ENCODE peak calls at places on chromosomes 2 and 18, in eight cellular contexts. O is esophagus squamous epithelium, S is thoracic aorta, L is tibial artery, M is cardiac muscle cell, Y is ovary, F is MM.1S, R is right atrium auricular region. I is an unnamed sample. For H3K4me1, the result is how much of the 10 kb centered on the place peaks cover.

GRCh38 chr2:105769504-105769903 is 24.8 kb downstream of the NCK2 start:
- DNase-seq in O (no peak), S (no peak), L (no peak), M (no peak), Y (no peak), F (no peak), R (no peak), I (no peak)

GRCh38 chr2:232422051-232422450 is 15.4 kb downstream of the ALPG start:
- DNase-seq in O (no peak), S (no peak), L (no peak), M (no peak), Y (no peak), F (no peak), R (no peak), I (no peak)

GRCh38 chr2:128625966-128626757 is 307.5 kb upstream of the HS6ST1 start:
- DNase-seq in O (no peak), S (no peak), L (peak), M (no peak), Y (no peak), F (no peak), R (no peak), I (no peak)

GRCh38 chr2:120204417-120204816 is 18.8 kb downstream of the TMEM185B start:
- DNase-seq in O (no peak), S (no peak), L (no peak), M (no peak), Y (no peak), F (no peak), R (no peak), I (no peak)

GRCh38 chr2:167103028-167103756 is 214.9 kb downstream of the XIRP2 start:
- DNase-seq in O (no peak), S (no peak), L (no peak), M (peak), Y (no peak), F (no peak), R (no peak), I (no peak)

GRCh38 chr2:2568411-2568810 is 237.3 kb upstream of the MYT1L start:
- DNase-seq in O (no peak), S (no peak), L (no peak), M (no peak), Y (no peak), F (no peak), R (no peak), I (no peak)

GRCh38 chr2:134500211-134500935 is 218.4 kb downstream of the TMEM163 start:
- DNase-seq in O (no peak), S (no peak), L (no peak), M (no peak), Y (no peak), F (no peak), R (no peak), I (no peak)

GRCh38 chr2:227082286-227082685 is 81.7 kb downstream of the COL4A4 start:
- DNase-seq in O (no peak), S (no peak), L (no peak), M (no peak), Y (no peak), F (no peak), R (no peak), I (no peak)

GRCh38 chr2:5740853-5741252 is 48.7 kb downstream of the SOX11 start:
- DNase-seq in O (no peak), S (no peak), L (no peak), M (no peak), Y (no peak), F (no peak), R (no peak), I (no peak)

GRCh38 chr18:24878289-24878688 is 417.9 kb downstream of the HRH4 start:
- DNase-seq in O (no peak), S (no peak), L (no peak), M (peak), Y (no peak), F (peak), R (no peak), I (no peak)

GRCh38 chr2:229269986-229270385 is 1.1 kb downstream of the PID1 start:
- DNase-seq in O (no peak), S (no peak), L (no peak), M (peak), Y (peak), F (no peak), R (no peak), I (no peak)

GRCh38 chr2:235238537-235238936 is 255.3 kb upstream of the AGAP1 start:
- DNase-seq in O (no peak), S (no peak), L (no peak), M (peak), Y (peak), F (no peak), R (peak), I (peak)

GRCh38 chr18:3458952-3459853 is 9.2 kb downstream of the TGIF1 start:
- DNase-seq in O (no peak), S (no peak), L (no peak), M (peak), Y (no peak), F (no peak), R (no peak), I (no peak)

GRCh38 chr2:24544456-24545115 is 53.5 kb downstream of the NCOA1 start:
- DNase-seq in O (no peak), S (no peak), L (no peak), M (no peak), Y (no peak), F (no peak), R (no peak), I (no peak)

GRCh38 chr2:240299710-240300068 is 135.8 kb upstream of the GPC1 start:
- DNase-seq in O (no peak), S (no peak), L (no peak), M (no peak), Y (no peak), F (no peak), R (peak), I (no peak)

GRCh38 chr2:32418777-32419176 is 62.0 kb downstream of the BIRC6 start:
- DNase-seq in O (no peak), S (no peak), L (no peak), M (no peak), Y (no peak), F (no peak), R (no peak), I (no peak)

GRCh38 chr18:76499021-76499420 is 4.0 kb upstream of the ZNF516 start:
- DNase-seq in O (no peak), S (no peak), L (no peak), M (no peak), Y (no peak), F (no peak), R (no peak), I (no peak)

GRCh38 chr2:228657807-228658402 is 476.4 kb upstream of the SPHKAP start:
- DNase-seq in O (no peak), S (no peak), L (no peak), M (peak), Y (no peak), F (peak), R (no peak), I (no peak)

GRCh38 chr2:1020206-1020605 is 69.6 kb downstream of the SNTG2 start:
- DNase-seq in O (no peak), S (no peak), L (no peak), M (no peak), Y (no peak), F (no peak), R (no peak), I (peak)

GRCh38 chr2:73087311-73087710 is 15.8 kb upstream of the SFXN5 start:
- DNase-seq in O (no peak), S (no peak), L (no peak), M (no peak), Y (no peak), F (no peak), R (no peak), I (no peak)

GRCh38 chr2:73291461-73292315 is 1.7 kb downstream of the EGR4 start:
- DNase-seq in O (no peak), S (no peak), L (no peak), M (no peak), Y (no peak), F (no peak), R (no peak), I (peak)

GRCh38 chr2:212892193-212892592 is 259.2 kb downstream of the IKZF2 start:
- DNase-seq in O (no peak), S (no peak), L (no peak), M (peak), Y (no peak), F (no peak), R (no peak), I (no peak)

GRCh38 chr2:135052997-135053474 is 944 bp downstream of the RAB3GAP1 start:
- DNase-seq in O (no peak), S (no peak), L (no peak), M (no peak), Y (no peak), F (no peak), R (no peak), I (no peak)

GRCh38 chr18:41745166-41746049 is 209.6 kb upstream of the PIK3C3 start:
- DNase-seq in O (no peak), S (no peak), L (no peak), M (peak), Y (no peak), F (peak), R (no peak), I (peak)

GRCh38 chr2:8324164-8324848 is 357.6 kb upstream of the ID2 start:
- DNase-seq in O (no peak), S (no peak), L (no peak), M (no peak), Y (no peak), F (no peak), R (no peak), I (no peak)

GRCh38 chr18:78773303-78773755 is 206.3 kb upstream of the SALL3 start:
- DNase-seq in O (no peak), S (no peak), L (no peak), M (no peak), Y (no peak), F (no peak), R (no peak), I (no peak)

GRCh38 chr2:142131016-142131714 is at the start of gene LRP1B:
- DNase-seq in O (no peak), S (no peak), L (no peak), M (peak), Y (no peak), F (peak), R (no peak), I (peak)

GRCh38 chr2:218981390-218982311 is 3.3 kb downstream of the FEV start:
- DNase-seq in O (no peak), S (no peak), L (no peak), M (peak), Y (peak), F (peak), R (no peak), I (peak)

GRCh38 chr2:102005989-102006885 is 14.5 kb downstream of the IL1R2 start:
- DNase-seq in O (no peak), S (no peak), L (no peak), M (peak), Y (peak), F (no peak), R (no peak), I (no peak)

GRCh38 chr2:179096090-179096489 is 46.2 kb upstream of the CCDC141 start:
- DNase-seq in O (no peak), S (no peak), L (no peak), M (no peak), Y (no peak), F (peak), R (no peak), I (no peak)

GRCh38 chr2:202822411-202822810 is 49.2 kb downstream of the ICA1L start:
- DNase-seq in O (no peak), S (no peak), L (no peak), M (no peak), Y (no peak), F (peak), R (no peak), I (no peak)

GRCh38 chr2:158544998-158545397 is 88.2 kb downstream of the PKP4 start:
- DNase-seq in O (no peak), S (no peak), L (no peak), M (no peak), Y (no peak), F (no peak), R (no peak), I (no peak)

GRCh38 chr18:1222880-1223279 is 318.2 kb downstream of the ADCYAP1 start:
- DNase-seq in O (no peak), S (no peak), L (no peak), M (no peak), Y (no peak), F (no peak), R (no peak), I (no peak)

GRCh38 chr18:1232867-1233266 is 328.2 kb downstream of the ADCYAP1 start:
- DNase-seq in O (no peak), S (no peak), L (no peak), M (no peak), Y (no peak), F (no peak), R (no peak), I (no peak)

GRCh38 chr18:1229634-1230033 is 325.0 kb downstream of the ADCYAP1 start:
- DNase-seq in O (no peak), S (no peak), L (no peak), M (no peak), Y (no peak), F (no peak), R (no peak), I (no peak)

GRCh38 chr18:1227025-1227424 is 322.4 kb downstream of the ADCYAP1 start:
- DNase-seq in O (no peak), S (no peak), L (no peak), M (no peak), Y (no peak), F (no peak), R (no peak), I (no peak)
- H3K4me1 ChIP-seq in O (under half), S (under half), L (under half), M (under half), Y (under half), F (under half), R (under half), I (under half)

GRCh38 chr2:110101280-110101844 is 14.3 kb downstream of the MALL start:
- DNase-seq in O (peak), S (peak), L (peak), M (peak), Y (peak), F (no peak), R (peak), I (peak)
- H3K4me1 ChIP-seq in O (half or more), S (half or more), L (under half), M (under half), Y (under half), F (under half), R (under half), I (under half)

GRCh38 chr2:148455791-148456190 is 188.8 kb upstream of the EPC2 start:
- DNase-seq in O (no peak), S (no peak), L (no peak), M (no peak), Y (no peak), F (no peak), R (no peak), I (no peak)
- H3K4me1 ChIP-seq in O (under half), S (under half), L (under half), M (under half), Y (under half), F (under half), R (under half), I (under half)

DNA sequence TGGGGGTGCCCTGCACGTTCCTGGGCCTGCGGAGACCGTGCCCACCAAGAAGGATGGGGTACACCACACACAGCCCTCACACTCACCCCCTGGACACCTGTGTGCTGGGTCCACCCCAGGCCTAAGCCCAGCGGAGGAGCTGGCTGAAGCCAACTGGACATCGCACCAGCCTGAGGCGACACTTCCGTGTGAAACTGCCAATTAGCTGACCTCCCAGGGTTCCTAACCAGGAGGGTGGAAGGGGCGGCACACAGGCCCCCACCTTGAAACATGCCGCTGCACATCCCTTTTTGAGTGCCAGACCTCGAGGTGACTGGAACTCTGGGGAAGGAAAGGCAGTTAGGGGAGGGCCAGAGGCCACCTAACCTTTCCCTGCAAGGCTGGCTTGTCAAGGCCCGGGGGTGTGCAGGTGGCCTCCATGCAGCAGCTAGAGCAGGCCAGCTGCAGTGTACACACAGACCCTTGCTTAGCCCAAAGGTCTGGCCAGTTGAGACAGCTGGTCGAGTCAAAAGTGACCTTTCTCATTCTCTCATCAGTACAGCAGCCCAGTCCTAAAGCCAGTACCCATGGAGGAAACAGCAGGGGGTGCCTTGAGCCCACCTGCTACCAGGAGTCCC is 4.5 kb downstream of the STK25 start:
- DNase-seq in O (no peak), S (no peak), L (no peak), M (no peak), Y (no peak), F (no peak), R (no peak), I (no peak)
- H3K4me1 ChIP-seq in O (under half), S (under half), L (under half), M (under half), Y (under half), F (under half), R (under half), I (under half)